ENCODE peak calls at places on chromosomes 2 and 18, in five cellular contexts. One of them, this sample, is unnamed.

GRCh38 chr18:8480506-8481328 is 128.5 kb upstream of the RAB12 start:
- DNase-seq in sigmoid colon: peak
- DNase-seq in GM12878: no peak
- DNase-seq in H54: peak
- DNase-seq in breast epithelium: no peak
- DNase-seq in this sample: peak

GRCh38 chr2:207241198-207241597 is 75.5 kb upstream of the KLF7 start:
- DNase-seq in GM12878: no peak
- DNase-seq in breast epithelium: no peak
- DNase-seq in H54: no peak
- DNase-seq in sigmoid colon: no peak
- DNase-seq in this sample: peak

GRCh38 chr18:76658627-76659026 is 163.6 kb upstream of the ZNF516 start:
- DNase-seq in H54: no peak
- DNase-seq in breast epithelium: no peak
- DNase-seq in sigmoid colon: no peak
- DNase-seq in GM12878: no peak
- DNase-seq in this sample: peak

GRCh38 chr2:207884127-207884526 is 114.4 kb upstream of the FZD5 start:
- DNase-seq in GM12878: no peak
- DNase-seq in sigmoid colon: no peak
- DNase-seq in H54: no peak
- DNase-seq in breast epithelium: no peak
- DNase-seq in this sample: no peak

GRCh38 chr2:10278029-10278762 is 24.5 kb upstream of the HPCAL1 start:
- DNase-seq in H54: no peak
- DNase-seq in sigmoid colon: peak
- DNase-seq in breast epithelium: no peak
- DNase-seq in GM12878: no peak
- DNase-seq in this sample: peak

GRCh38 chr2:216713691-216714411 is 18.5 kb upstream of the IGFBP5 start:
- DNase-seq in GM12878: no peak
- DNase-seq in breast epithelium: no peak
- DNase-seq in H54: peak
- DNase-seq in sigmoid colon: peak
- DNase-seq in this sample: no peak

GRCh38 chr2:144596074-144596871 is 76.4 kb upstream of the ZEB2 start:
- DNase-seq in breast epithelium: no peak
- DNase-seq in sigmoid colon: no peak
- DNase-seq in H54: peak
- DNase-seq in GM12878: no peak
- DNase-seq in this sample: peak

GRCh38 chr2:132589966-132590365 is 80.0 kb downstream of the LYPD1 start:
- DNase-seq in sigmoid colon: no peak
- DNase-seq in breast epithelium: no peak
- DNase-seq in GM12878: no peak
- DNase-seq in H54: no peak
- DNase-seq in this sample: no peak

GRCh38 chr2:227455200-227455599 is 16.8 kb upstream of the AGFG1 start:
- DNase-seq in H54: no peak
- DNase-seq in GM12878: no peak
- DNase-seq in breast epithelium: no peak
- DNase-seq in sigmoid colon: no peak
- DNase-seq in this sample: no peak

GRCh38 chr2:12452211-12452610 is 264.5 kb upstream of the TRIB2 start:
- DNase-seq in GM12878: no peak
- DNase-seq in sigmoid colon: no peak
- DNase-seq in H54: no peak
- DNase-seq in breast epithelium: no peak
- DNase-seq in this sample: peak

GRCh38 chr2:33014268-33014667 is 67.5 kb downstream of the LTBP1 start:
- DNase-seq in GM12878: no peak
- DNase-seq in breast epithelium: no peak
- DNase-seq in sigmoid colon: no peak
- DNase-seq in H54: no peak
- DNase-seq in this sample: no peak

GRCh38 chr2:103161456-103162289 is 399.8 kb downstream of the TMEM182 start:
- DNase-seq in GM12878: no peak
- DNase-seq in H54: peak
- DNase-seq in breast epithelium: no peak
- DNase-seq in sigmoid colon: no peak
- DNase-seq in this sample: peak

GRCh38 chr2:10517351-10518043 is 69.4 kb upstream of the ODC1 start:
- DNase-seq in H54: no peak
- DNase-seq in breast epithelium: peak
- DNase-seq in sigmoid colon: peak
- DNase-seq in GM12878: no peak
- DNase-seq in this sample: no peak

GRCh38 chr2:162890690-162891311 is 52.2 kb upstream of the KCNH7 start:
- DNase-seq in H54: peak
- DNase-seq in GM12878: peak
- DNase-seq in breast epithelium: no peak
- DNase-seq in sigmoid colon: no peak
- DNase-seq in this sample: peak

GRCh38 chr2:220533485-220533884 is 906.1 kb downstream of the SLC4A3 start:
- DNase-seq in H54: peak
- DNase-seq in breast epithelium: no peak
- DNase-seq in sigmoid colon: no peak
- DNase-seq in GM12878: peak
- DNase-seq in this sample: peak

GRCh38 chr2:168030862-168031624 is 216.4 kb downstream of the STK39 start:
- DNase-seq in sigmoid colon: no peak
- DNase-seq in GM12878: peak
- DNase-seq in H54: no peak
- DNase-seq in breast epithelium: no peak
- DNase-seq in this sample: no peak

GRCh38 chr2:168482952-168483831 is 27.1 kb downstream of the CERS6 start:
- DNase-seq in GM12878: no peak
- DNase-seq in H54: no peak
- DNase-seq in sigmoid colon: no peak
- DNase-seq in breast epithelium: no peak
- DNase-seq in this sample: no peak

GRCh38 chr18:79819951-79820351 is 22.2 kb downstream of the KCNG2 start:
- DNase-seq in sigmoid colon: no peak
- DNase-seq in GM12878: peak
- DNase-seq in H54: no peak
- DNase-seq in breast epithelium: no peak
- DNase-seq in this sample: peak

GRCh38 chr2:158128168-158128973 is 26.7 kb downstream of the UPP2 start:
- DNase-seq in GM12878: no peak
- DNase-seq in breast epithelium: no peak
- DNase-seq in sigmoid colon: no peak
- DNase-seq in H54: no peak
- DNase-seq in this sample: no peak

GRCh38 chr2:156346731-156347130 is 14.2 kb upstream of the NR4A2 start:
- DNase-seq in H54: no peak
- DNase-seq in sigmoid colon: no peak
- DNase-seq in GM12878: no peak
- DNase-seq in breast epithelium: no peak
- DNase-seq in this sample: no peak

GRCh38 chr2:220143336-220143735 is 515.9 kb downstream of the SLC4A3 start:
- DNase-seq in breast epithelium: no peak
- DNase-seq in sigmoid colon: no peak
- DNase-seq in GM12878: no peak
- DNase-seq in H54: peak
- DNase-seq in this sample: peak

GRCh38 chr2:95220449-95220848 is 13.1 kb downstream of the ZNF892 start:
- DNase-seq in breast epithelium: no peak
- DNase-seq in GM12878: no peak
- DNase-seq in sigmoid colon: no peak
- DNase-seq in H54: no peak
- DNase-seq in this sample: no peak

GRCh38 chr2:196481323-196481695 is 158.2 kb upstream of the CCDC150 start:
- DNase-seq in breast epithelium: no peak
- DNase-seq in sigmoid colon: no peak
- DNase-seq in H54: no peak
- DNase-seq in GM12878: no peak
- DNase-seq in this sample: peak

GRCh38 chr2:160309585-160309984 is 109.5 kb upstream of the ITGB6 start:
- DNase-seq in sigmoid colon: no peak
- DNase-seq in GM12878: no peak
- DNase-seq in H54: no peak
- DNase-seq in breast epithelium: no peak
- DNase-seq in this sample: no peak

GRCh38 chr2:71306762-71307161 is 24.8 kb upstream of the ZNF638 start:
- DNase-seq in GM12878: no peak
- DNase-seq in sigmoid colon: no peak
- DNase-seq in H54: peak
- DNase-seq in breast epithelium: no peak
- DNase-seq in this sample: no peak

GRCh38 chr18:75204262-75204977 is 4.5 kb downstream of the PTGR3 start:
- DNase-seq in breast epithelium: no peak
- DNase-seq in GM12878: no peak
- DNase-seq in H54: no peak
- DNase-seq in sigmoid colon: no peak
- DNase-seq in this sample: no peak

GRCh38 chr18:36451454-36452251 is 154.1 kb downstream of the FHOD3 start:
- DNase-seq in breast epithelium: no peak
- DNase-seq in GM12878: no peak
- DNase-seq in H54: peak
- DNase-seq in sigmoid colon: no peak
- DNase-seq in this sample: no peak

GRCh38 chr2:25308599-25308998 is 33.1 kb downstream of the DNMT3A start:
- DNase-seq in sigmoid colon: no peak
- DNase-seq in H54: no peak
- DNase-seq in breast epithelium: no peak
- DNase-seq in GM12878: no peak
- DNase-seq in this sample: no peak

GRCh38 chr2:8118940-8119781 is 562.7 kb upstream of the ID2 start:
- DNase-seq in sigmoid colon: no peak
- DNase-seq in GM12878: no peak
- DNase-seq in breast epithelium: no peak
- DNase-seq in H54: no peak
- DNase-seq in this sample: no peak

GRCh38 chr2:8122506-8122898 is 559.4 kb upstream of the ID2 start:
- DNase-seq in H54: no peak
- DNase-seq in GM12878: no peak
- DNase-seq in sigmoid colon: no peak
- DNase-seq in breast epithelium: no peak
- DNase-seq in this sample: no peak

GRCh38 chr2:8121826-8122505 is 559.9 kb upstream of the ID2 start:
- DNase-seq in GM12878: no peak
- DNase-seq in breast epithelium: no peak
- DNase-seq in H54: no peak
- DNase-seq in sigmoid colon: no peak
- DNase-seq in this sample: no peak

GRCh38 chr2:8120979-8121825 is 560.7 kb upstream of the ID2 start:
- DNase-seq in GM12878: no peak
- DNase-seq in breast epithelium: no peak
- DNase-seq in H54: no peak
- DNase-seq in sigmoid colon: no peak
- DNase-seq in this sample: no peak

GRCh38 chr2:8119782-8120551 is 561.9 kb upstream of the ID2 start:
- DNase-seq in H54: no peak
- DNase-seq in GM12878: peak
- DNase-seq in breast epithelium: no peak
- DNase-seq in sigmoid colon: no peak
- DNase-seq in this sample: no peak
- TF ChIP-seq POLR2A in H54: no peak
- TF ChIP-seq POLR2A in GM12878: no peak
- TF ChIP-seq POLR2A in breast epithelium: no peak
- TF ChIP-seq POLR2A in sigmoid colon: no peak
- TF ChIP-seq POLR2A in this sample: no peak

DNA sequence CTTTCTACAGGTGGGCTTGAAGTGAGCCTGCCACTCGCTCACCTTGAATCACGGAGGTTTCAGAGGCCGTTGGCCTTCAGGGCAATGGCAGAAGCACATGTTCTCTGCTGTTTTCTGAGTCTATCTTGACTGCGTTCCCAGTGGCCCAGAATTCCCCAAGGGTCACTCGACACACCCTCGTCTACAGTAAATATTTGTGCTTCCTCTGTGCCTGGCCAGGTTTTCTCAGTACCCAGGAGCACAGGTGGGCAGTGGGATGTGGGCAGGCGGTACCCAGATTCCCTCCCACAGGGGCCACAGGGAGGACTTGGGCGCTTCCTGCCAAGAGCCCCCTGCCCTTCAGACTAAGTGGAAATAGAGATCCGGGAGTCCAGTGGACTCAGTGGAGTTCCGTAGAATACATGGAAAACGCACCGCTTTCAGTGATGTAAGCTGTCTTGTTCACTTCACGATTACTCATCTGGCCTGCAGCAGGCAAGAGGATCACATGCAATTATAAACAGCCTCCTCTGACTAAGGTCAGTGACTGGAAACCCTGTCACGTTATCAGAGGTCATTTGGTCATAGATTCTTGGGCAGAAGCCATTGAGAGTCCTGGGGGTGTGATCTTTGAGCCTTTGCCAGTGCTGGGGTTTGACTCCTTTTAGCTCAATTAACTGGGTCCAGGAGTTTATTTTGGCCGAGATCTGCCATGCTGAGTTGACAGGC is 179.8 kb downstream of the NEDD4L start:
- DNase-seq in breast epithelium: peak
- DNase-seq in GM12878: no peak
- DNase-seq in sigmoid colon: no peak
- DNase-seq in H54: no peak
- DNase-seq in this sample: no peak
- TF ChIP-seq POLR2A in breast epithelium: peak
- TF ChIP-seq POLR2A in GM12878: no peak
- TF ChIP-seq POLR2A in sigmoid colon: no peak
- TF ChIP-seq POLR2A in H54: no peak
- TF ChIP-seq POLR2A in this sample: no peak

DNA sequence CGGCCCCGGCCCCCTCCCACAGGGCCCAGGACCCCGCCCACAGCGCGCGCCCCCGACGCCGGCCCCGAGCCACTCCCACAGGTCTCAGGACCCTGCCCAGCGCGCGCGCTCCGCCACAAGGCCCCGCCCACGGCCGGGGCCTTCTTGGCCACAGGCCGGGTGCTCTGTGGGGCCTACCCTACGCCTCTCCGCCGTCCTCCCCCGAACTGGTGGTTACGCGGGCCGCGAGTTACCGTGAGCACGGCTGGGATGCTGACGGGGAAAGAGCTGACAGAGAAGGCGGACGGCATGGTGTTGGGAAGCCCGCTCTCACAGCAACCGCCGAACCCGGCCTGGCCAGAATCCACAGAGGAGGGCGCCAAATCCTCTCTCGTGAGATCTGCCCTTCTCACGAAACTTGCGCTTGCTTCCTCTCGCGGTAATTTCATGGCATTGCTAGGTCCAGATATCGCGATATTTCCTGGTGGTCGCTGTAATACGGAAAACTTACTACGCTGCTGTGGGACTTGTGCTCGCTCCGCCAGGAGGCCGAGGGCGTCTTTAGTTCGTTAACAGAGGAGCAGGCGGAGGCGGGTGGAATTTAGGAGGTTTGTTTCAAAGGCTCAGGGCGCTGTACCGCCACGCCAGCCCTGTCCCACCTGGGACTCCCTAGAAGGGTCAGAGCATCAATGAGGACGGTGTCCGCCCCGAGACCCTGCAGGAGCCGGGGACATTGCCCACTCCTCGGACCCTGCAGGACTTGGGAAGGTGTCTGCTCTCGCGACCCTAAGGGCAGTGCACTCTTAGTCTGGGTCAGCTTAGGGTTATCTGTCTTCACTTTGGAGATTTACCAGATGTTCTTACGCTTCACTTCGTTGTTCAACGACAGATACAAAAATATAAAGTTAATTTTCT is at the start of gene TMEM18:
- DNase-seq in GM12878: peak
- DNase-seq in sigmoid colon: peak
- DNase-seq in H54: peak
- DNase-seq in breast epithelium: peak
- DNase-seq in this sample: peak
- TF ChIP-seq POLR2A in GM12878: peak
- TF ChIP-seq POLR2A in sigmoid colon: peak
- TF ChIP-seq POLR2A in H54: peak
- TF ChIP-seq POLR2A in breast epithelium: peak
- TF ChIP-seq POLR2A in this sample: peak

GRCh38 chr2:69013123-69013836 is at the start of gene ANTXR1:
- DNase-seq in sigmoid colon: peak
- DNase-seq in GM12878: no peak
- DNase-seq in H54: peak
- DNase-seq in breast epithelium: no peak
- DNase-seq in this sample: peak
- TF ChIP-seq POLR2A in sigmoid colon: peak
- TF ChIP-seq POLR2A in GM12878: no peak
- TF ChIP-seq POLR2A in H54: peak
- TF ChIP-seq POLR2A in breast epithelium: no peak
- TF ChIP-seq POLR2A in this sample: no peak

This sample was measured in NB4.